ENCODE peak calls at places on chromosomes 2 and 18, in eight cellular contexts. W is choroid plexus epithelial cell; R is K562; Z is mesothelial cell of epicardium; S is activated CD8-positive, alpha-beta T cell treated with anti-CD3 and anti-CD28 coated beads, Interleukin-2, amount 10 ng/mL, durations not matched to agents 7 days and 5 days; A is stimulated activated CD4-positive, alpha-beta T cell treated with anti-CD3 and anti-CD28 coated beads, TNF-alpha, amount 100 ng/mL, for 48 hours; D is left kidney; M is effector memory CD4-positive, alpha-beta T cell. O is an unnamed sample.

GRCh38 chr18:25590456-25590855 is 238.5 kb upstream of the ZNF521 start:
- DNase-seq in R (no peak), Z (no peak), D (no peak), A (no peak), W (no peak), M (no peak), S (no peak), O (no peak)

GRCh38 chr2:101699939-101700442 is 2.5 kb downstream of the MAP4K4 start:
- DNase-seq in S (no peak), W (no peak), M (no peak), A (no peak), D (peak), Z (no peak), R (no peak), O (no peak)

GRCh38 chr2:199929257-199929656 is 18.2 kb downstream of the C2orf69 start:
- DNase-seq in Z (no peak), A (no peak), D (no peak), W (no peak), R (no peak), M (no peak), S (no peak), O (no peak)

GRCh38 chr2:29113027-29113686 is 2.1 kb upstream of the CLIP4 start:
- DNase-seq in Z (no peak), D (no peak), S (no peak), W (peak), A (no peak), M (no peak), R (no peak), O (no peak)

GRCh38 chr2:240705204-240705781 is 13.6 kb downstream of the AQP12A start:
- DNase-seq in M (no peak), A (no peak), S (peak), R (no peak), W (no peak), Z (no peak), D (no peak), O (no peak)

GRCh38 chr2:42872736-42873135 is 80.4 kb upstream of the HAAO start:
- DNase-seq in W (no peak), M (no peak), S (no peak), Z (no peak), R (no peak), D (no peak), A (no peak), O (no peak)

GRCh38 chr2:96238266-96238665 is 27.5 kb downstream of the TMEM127 start:
- DNase-seq in R (no peak), M (no peak), S (no peak), Z (no peak), D (no peak), A (no peak), W (no peak), O (no peak)

GRCh38 chr2:134917219-134917957 is 1.2 kb upstream of the CCNT2 start:
- DNase-seq in W (no peak), A (peak), S (peak), M (no peak), D (peak), R (no peak), Z (no peak), O (peak)

GRCh38 chr2:33069894-33070651 is 123.3 kb downstream of the LTBP1 start:
- DNase-seq in D (no peak), Z (no peak), W (peak), M (no peak), R (peak), S (no peak), A (peak), O (no peak)

GRCh38 chr2:219959471-219959870 is 332.0 kb downstream of the SLC4A3 start:
- DNase-seq in W (no peak), D (no peak), A (no peak), Z (no peak), S (no peak), M (no peak), R (no peak), O (no peak)